ENCODE peak calls at places on chromosomes 16 and 17, in nine cellular contexts. T, D, L, Z, O, Q, J, C and U are unnamed samples.

GRCh38 chr16:50474138-50474537 is 74.1 kb upstream of the NKD1 start:
- DNase-seq in T (no peak), D (no peak), L (no peak), Z (no peak), O (no peak), Q (no peak), J (no peak), C (no peak), U (no peak)

GRCh38 chr17:4492762-4493561 is 5.7 kb upstream of the SPNS2 start:
- DNase-seq in T (peak; percentile 50), D (peak; percentile 77), L (no peak), Z (no peak), O (no peak), Q (no peak), J (no peak), C (peak; percentile 52), U (no peak)

GRCh38 chr17:14144513-14144912 is 75.2 kb downstream of the COX10 start:
- DNase-seq in T (no peak), D (no peak), L (no peak), Z (no peak), O (no peak), Q (no peak), J (no peak), C (no peak), U (no peak)

GRCh38 chr16:57897053-57897784 is 73.7 kb downstream of the CNGB1 start:
- DNase-seq in T (no peak), D (no peak), L (no peak), Z (no peak), O (no peak), Q (no peak), J (no peak), C (no peak), U (no peak)

GRCh38 chr16:23557779-23558330 is 328 bp downstream of the UBFD1 start:
- DNase-seq in T (no peak), D (no peak), L (no peak), Z (no peak), O (peak; percentile 67), Q (peak; percentile 4), J (no peak), C (no peak), U (no peak)

GRCh38 chr16:58843675-58844074 is 109.6 kb upstream of the GOT2 start:
- DNase-seq in T (peak; percentile 50), D (no peak), L (no peak), Z (no peak), O (no peak), Q (no peak), J (no peak), C (no peak), U (no peak)

GRCh38 chr16:70438325-70438982 is 446 bp downstream of the ST3GAL2 start:
- DNase-seq in T (no peak), D (no peak), L (no peak), Z (no peak), O (no peak), Q (no peak), J (peak; percentile 88), C (peak; percentile 40), U (no peak)

GRCh38 chr17:21033350-21033749 is 9.5 kb downstream of the USP22 start:
- DNase-seq in T (no peak), D (no peak), L (no peak), Z (no peak), O (no peak), Q (no peak), J (no peak), C (no peak), U (no peak)

GRCh38 chr17:75950850-75951554 is 10.2 kb upstream of the FBF1 start:
- DNase-seq in T (no peak), D (no peak), L (no peak), Z (no peak), O (no peak), Q (no peak), J (peak; percentile 86), C (no peak), U (no peak)

GRCh38 chr17:9904277-9905077 is 594 bp downstream of the RCVRN start:
- DNase-seq in T (no peak), D (no peak), L (no peak), Z (no peak), O (no peak), Q (no peak), J (no peak), C (no peak), U (no peak)

GRCh38 chr16:22425036-22425801 is 50.8 kb upstream of the CDR2 start:
- DNase-seq in T (no peak), D (peak; percentile 78), L (no peak), Z (no peak), O (peak; percentile 78), Q (no peak), J (peak; percentile 76), C (no peak), U (no peak)

GRCh38 chr17:57599271-57600045 is 145.6 kb downstream of the CCDC182 start:
- DNase-seq in T (no peak), D (no peak), L (no peak), Z (no peak), O (no peak), Q (no peak), J (no peak), C (no peak), U (no peak)

GRCh38 chr16:11379420-11379819 is 34.2 kb downstream of the RMI2 start:
- DNase-seq in T (no peak), D (no peak), L (no peak), Z (peak; percentile 26), O (peak; percentile 41), Q (no peak), J (peak; percentile 29), C (no peak), U (no peak)

GRCh38 chr17:80418589-80418988 is 3.6 kb downstream of the ENDOV start:
- DNase-seq in T (no peak), D (no peak), L (no peak), Z (no peak), O (no peak), Q (no peak), J (no peak), C (no peak), U (no peak)

GRCh38 chr16:63982156-63982555 is 1139.7 kb downstream of the CDH11 start:
- DNase-seq in T (no peak), D (no peak), L (no peak), Z (no peak), O (no peak), Q (no peak), J (no peak), C (no peak), U (no peak)

GRCh38 chr16:26281681-26282080 is 589.9 kb downstream of the HS3ST4 start:
- DNase-seq in T (no peak), D (no peak), L (no peak), Z (no peak), O (no peak), Q (no peak), J (no peak), C (no peak), U (no peak)

GRCh38 chr17:73091770-73092517 is 544 bp downstream of the SLC39A11 start:
- DNase-seq in T (no peak), D (peak; percentile 73), L (no peak), Z (no peak), O (no peak), Q (no peak), J (peak; percentile 85), C (no peak), U (no peak)

GRCh38 chr17:74190154-74190553 is 13.3 kb upstream of the RPL38 start:
- DNase-seq in T (peak; percentile 49), D (no peak), L (no peak), Z (no peak), O (no peak), Q (no peak), J (no peak), C (no peak), U (no peak)

GRCh38 chr17:67488161-67488560 is 111.1 kb downstream of the PITPNC1 start:
- DNase-seq in T (no peak), D (peak; percentile 86), L (no peak), Z (no peak), O (peak; percentile 85), Q (no peak), J (peak; percentile 88), C (peak; percentile 63), U (no peak)

GRCh38 chr17:43553501-43554018 is 7.4 kb upstream of the ETV4 start:
- DNase-seq in T (no peak), D (no peak), L (no peak), Z (no peak), O (no peak), Q (no peak), J (no peak), C (no peak), U (no peak)

GRCh38 chr16:73019456-73020362 is 28.2 kb downstream of the ZFHX3 start:
- DNase-seq in T (peak; percentile 68), D (no peak), L (no peak), Z (no peak), O (peak; percentile 65), Q (no peak), J (peak; percentile 47), C (no peak), U (no peak)

GRCh38 chr17:61400786-61401279 is 1.2 kb downstream of the TBX2 start:
- DNase-seq in T (no peak), D (peak; percentile 72), L (no peak), Z (no peak), O (peak; percentile 58), Q (no peak), J (peak; percentile 80), C (no peak), U (no peak)

GRCh38 chr17:8577868-8578267 is 52.7 kb downstream of the MYH10 start:
- DNase-seq in T (no peak), D (no peak), L (no peak), Z (no peak), O (no peak), Q (no peak), J (no peak), C (no peak), U (no peak)

GRCh38 chr17:71914812-71915211 is 206.0 kb upstream of the SOX9 start:
- DNase-seq in T (no peak), D (no peak), L (no peak), Z (no peak), O (no peak), Q (no peak), J (no peak), C (no peak), U (no peak)

GRCh38 chr17:64385187-64386083 is 5.2 kb downstream of the PECAM1 start:
- DNase-seq in T (no peak), D (peak; percentile 78), L (no peak), Z (no peak), O (peak; percentile 77), Q (no peak), J (peak; percentile 69), C (no peak), U (no peak)

GRCh38 chr17:30521766-30522165 is 44.6 kb downstream of the GOSR1 start:
- DNase-seq in T (no peak), D (no peak), L (no peak), Z (no peak), O (no peak), Q (no peak), J (no peak), C (no peak), U (no peak)

GRCh38 chr17:413706-414440 is 61.3 kb upstream of the RPH3AL start:
- DNase-seq in T (no peak), D (no peak), L (no peak), Z (no peak), O (no peak), Q (no peak), J (peak; percentile 63), C (no peak), U (no peak)

GRCh38 chr17:17820046-17820445 is 16.7 kb downstream of the SREBF1 start:
- DNase-seq in T (no peak), D (no peak), L (no peak), Z (no peak), O (no peak), Q (no peak), J (no peak), C (no peak), U (no peak)

GRCh38 chr17:76261421-76262215 is 3.5 kb upstream of the UBALD2 start:
- DNase-seq in T (no peak), D (peak; percentile 22), L (no peak), Z (no peak), O (no peak), Q (no peak), J (peak; percentile 46), C (no peak), U (no peak)

GRCh38 chr17:57255182-57255775 is 1.0 kb upstream of the MSI2 start:
- DNase-seq in T (no peak), D (no peak), L (no peak), Z (no peak), O (no peak), Q (no peak), J (no peak), C (no peak), U (no peak)

GRCh38 chr17:48100591-48101011 is 677 bp downstream of the CBX1 start:
- DNase-seq in T (peak; percentile 29), D (peak; percentile 76), L (no peak), Z (no peak), O (peak; percentile 81), Q (no peak), J (peak; percentile 89), C (no peak), U (no peak)